ENCODE peak calls at places on chromosomes 6 and 20, in seven cellular contexts. I, N, K, V, O, U and E are unnamed samples.

GRCh38 chr20:63896136-63896890 is 1.4 kb downstream of the DNAJC5 start:
- DNase-seq in N (peak; percentile 12), K (peak; percentile 46), V (peak; percentile 33), I (peak; percentile 40), O (no peak), U (no peak), E (no peak)

GRCh38 chr6:10395171-10395945 is 19.5 kb downstream of the TFAP2A start:
- DNase-seq in O (no peak), N (no peak), I (no peak), U (no peak), K (no peak), V (no peak), E (no peak)

GRCh38 chr20:6492396-6493055 is 275.0 kb upstream of the BMP2 start:
- DNase-seq in I (no peak), N (no peak), O (no peak), V (peak; percentile 91), U (no peak), K (peak; percentile 25), E (no peak)

GRCh38 chr6:21188505-21189223 is 404.9 kb upstream of the SOX4 start:
- DNase-seq in O (no peak), V (no peak), U (no peak), N (no peak), I (no peak), K (no peak), E (no peak)

GRCh38 chr6:20211941-20212391 is 303 bp downstream of the MBOAT1 start:
- DNase-seq in I (peak; percentile 42), O (no peak), V (no peak), N (peak; percentile 17), U (no peak), K (no peak), E (no peak)

GRCh38 chr6:50699086-50699886 is 14.0 kb upstream of the TFAP2D start:
- DNase-seq in V (no peak), N (no peak), O (no peak), I (peak; percentile 33), K (no peak), U (no peak), E (no peak)

GRCh38 chr6:54283877-54284860 is 24.1 kb upstream of the TINAG start:
- DNase-seq in I (no peak), O (no peak), U (no peak), K (peak; percentile 34), N (no peak), V (peak; percentile 88), E (no peak)

GRCh38 chr6:127462391-127462790 is 3.2 kb upstream of the KIAA0408 start:
- DNase-seq in N (no peak), U (no peak), V (no peak), O (no peak), I (peak; percentile 6), K (peak; percentile 10), E (no peak)

GRCh38 chr20:12171927-12172581 is 254.4 kb downstream of the BTBD3 start:
- DNase-seq in V (peak; percentile 32), U (peak; percentile 68), O (no peak), I (peak; percentile 92), N (no peak), K (peak; percentile 84), E (no peak)

GRCh38 chr6:47413752-47414516 is 63.7 kb upstream of the CD2AP start:
- DNase-seq in V (peak; percentile 82), O (no peak), N (peak; percentile 3), K (peak; percentile 69), U (peak; percentile 12), I (peak; percentile 68), E (peak; percentile 30)

GRCh38 chr6:44416103-44416502 is 28.6 kb downstream of the CDC5L start:
- DNase-seq in I (peak; percentile 38), N (no peak), O (no peak), U (peak; percentile 21), V (peak; percentile 81), K (peak; percentile 58), E (peak; percentile 36)

GRCh38 chr6:53805725-53806124 is 10.9 kb downstream of the LRRC1 start:
- DNase-seq in O (no peak), U (no peak), I (no peak), N (no peak), V (no peak), K (no peak), E (no peak)

GRCh38 chr20:47187450-47188195 is 168.9 kb downstream of the ZMYND8 start:
- DNase-seq in U (no peak), I (no peak), K (no peak), V (peak; percentile 16), O (no peak), N (no peak), E (no peak)

GRCh38 chr6:42159431-42160024 is 13.6 kb upstream of the GUCA1A start:
- DNase-seq in O (no peak), K (no peak), V (no peak), N (no peak), U (no peak), I (no peak), E (no peak)

GRCh38 chr20:3190681-3191111 is 13.8 kb downstream of the DDRGK1 start:
- DNase-seq in O (no peak), V (no peak), K (no peak), U (no peak), N (no peak), I (no peak), E (no peak)

GRCh38 chr6:3348821-3349220 is 90.1 kb downstream of the PSMG4 start:
- DNase-seq in O (no peak), N (no peak), U (no peak), I (no peak), V (no peak), K (no peak), E (no peak)

GRCh38 chr6:76697585-76697984 is 625.1 kb upstream of the IMPG1 start:
- DNase-seq in V (peak; percentile 10), N (no peak), I (no peak), U (no peak), K (peak; percentile 18), O (no peak), E (no peak)

GRCh38 chr6:155201461-155202226 is 62.2 kb upstream of the CLDN20 start:
- DNase-seq in I (peak; percentile 83), O (no peak), N (no peak), V (peak; percentile 92), U (peak; percentile 83), K (peak; percentile 87), E (peak; percentile 21)

GRCh38 chr6:35173068-35174042 is 32.2 kb upstream of the TCP11 start:
- DNase-seq in K (no peak), N (no peak), V (no peak), I (peak; percentile 68), U (no peak), O (peak; percentile 77), E (no peak)

GRCh38 chr6:132919476-132919875 is 105.1 kb downstream of the RPS12 start:
- DNase-seq in N (no peak), V (peak; percentile 98), K (peak; percentile 98), U (peak; percentile 64), O (no peak), I (peak; percentile 89), E (no peak)